ENCODE peak calls at places on chromosomes 3 and 15, in seven cellular contexts. B is upper lobe of right lung, Q is heart left ventricle, J is fibroblast of the aortic adventitia, V is OCI-LY7, T is tibial nerve, M is lower leg skin. Z is an unnamed sample.

GRCh38 chr15:89812847-89813320 is 1.8 kb downstream of the ANPEP start:
- DNase-seq in B (no peak), Q (no peak), J (no peak), V (no peak), T (no peak), M (no peak), Z (no peak)

GRCh38 chr15:26070095-26070532 is 207.0 kb upstream of the ATP10A start:
- DNase-seq in B (no peak), Q (no peak), J (no peak), V (no peak), T (no peak), M (no peak), Z (no peak)

GRCh38 chr15:61327019-61327631 is 98.0 kb upstream of the RORA start:
- DNase-seq in B (no peak), Q (no peak), J (no peak), V (no peak), T (peak; percentile 42), M (peak; percentile 21), Z (peak; percentile 23)

GRCh38 chr3:62365311-62366092 is 7.8 kb downstream of the FEZF2 start:
- DNase-seq in B (no peak), Q (no peak), J (no peak), V (no peak), T (no peak), M (no peak), Z (no peak)

GRCh38 chr3:71397046-71397445 is 186.5 kb downstream of the FOXP1 start:
- DNase-seq in B (no peak), Q (no peak), J (peak; percentile 52), V (peak; percentile 42), T (peak; percentile 87), M (no peak), Z (no peak)

GRCh38 chr3:177111541-177111949 is 85.7 kb downstream of the TBL1XR1 start:
- DNase-seq in B (no peak), Q (no peak), J (no peak), V (no peak), T (no peak), M (no peak), Z (no peak)

GRCh38 chr3:101890716-101891115 is 41.4 kb downstream of the NFKBIZ start:
- DNase-seq in B (no peak), Q (no peak), J (peak; percentile 57), V (no peak), T (no peak), M (no peak), Z (no peak)

GRCh38 chr3:12886106-12886679 is 44.8 kb upstream of the RPL32 start:
- DNase-seq in B (no peak), Q (no peak), J (no peak), V (peak; percentile 54), T (no peak), M (no peak), Z (peak; percentile 55)

GRCh38 chr3:16359331-16359730 is 94.3 kb downstream of the OXNAD1 start:
- DNase-seq in B (no peak), Q (no peak), J (no peak), V (peak; percentile 37), T (no peak), M (no peak), Z (no peak)

GRCh38 chr3:134350861-134351311 is 23.4 kb downstream of the AMOTL2 start:
- DNase-seq in B (no peak), Q (no peak), J (no peak), V (no peak), T (no peak), M (peak; percentile 55), Z (no peak)

GRCh38 chr3:148697311-148698189 is at the start of gene AGTR1:
- DNase-seq in B (peak; percentile 64), Q (peak; percentile 60), J (peak; percentile 67), V (no peak), T (peak; percentile 78), M (peak; percentile 81), Z (no peak)

GRCh38 chr15:80803580-80804525 is 24.7 kb downstream of the CEMIP start:
- DNase-seq in B (no peak), Q (no peak), J (no peak), V (no peak), T (no peak), M (no peak), Z (no peak)

GRCh38 chr15:65076486-65077290 is at the start of gene KBTBD13:
- DNase-seq in B (no peak), Q (peak; percentile 56), J (no peak), V (no peak), T (no peak), M (no peak), Z (no peak)

GRCh38 chr15:62067448-62068044 is 769 bp downstream of the C2CD4A start:
- DNase-seq in B (peak; percentile 71), Q (peak; percentile 23), J (no peak), V (no peak), T (no peak), M (no peak), Z (no peak)

GRCh38 chr3:64595253-64595694 is 92.5 kb downstream of the ADAMTS9 start:
- DNase-seq in B (no peak), Q (peak; percentile 72), J (peak; percentile 90), V (no peak), T (peak; percentile 67), M (peak; percentile 56), Z (no peak)

GRCh38 chr15:72249138-72249825 is 18.3 kb upstream of the PKM start:
- DNase-seq in B (no peak), Q (no peak), J (no peak), V (no peak), T (no peak), M (no peak), Z (no peak)

GRCh38 chr15:58934521-58934920 is 1.0 kb upstream of the SLTM start:
- DNase-seq in B (no peak), Q (no peak), J (peak; percentile 4), V (peak; percentile 4), T (no peak), M (no peak), Z (no peak)

GRCh38 chr3:187743195-187744141 is 1.8 kb downstream of the BCL6 start:
- DNase-seq in B (peak; percentile 92), Q (peak; percentile 73), J (peak; percentile 64), V (peak; percentile 60), T (peak; percentile 63), M (no peak), Z (no peak)

GRCh38 chr15:78923480-78924360 is 21.1 kb downstream of the CTSH start:
- DNase-seq in B (no peak), Q (no peak), J (no peak), V (no peak), T (no peak), M (no peak), Z (no peak)

GRCh38 chr15:74397239-74398068 is 30.0 kb upstream of the CYP11A1 start:
- DNase-seq in B (no peak), Q (no peak), J (no peak), V (peak; percentile 52), T (no peak), M (no peak), Z (no peak)

GRCh38 chr15:28086175-28086703 is 12.9 kb downstream of the OCA2 start:
- DNase-seq in B (no peak), Q (peak; percentile 53), J (peak; percentile 57), V (peak; percentile 72), T (peak; percentile 32), M (no peak), Z (peak; percentile 76)

DNA sequence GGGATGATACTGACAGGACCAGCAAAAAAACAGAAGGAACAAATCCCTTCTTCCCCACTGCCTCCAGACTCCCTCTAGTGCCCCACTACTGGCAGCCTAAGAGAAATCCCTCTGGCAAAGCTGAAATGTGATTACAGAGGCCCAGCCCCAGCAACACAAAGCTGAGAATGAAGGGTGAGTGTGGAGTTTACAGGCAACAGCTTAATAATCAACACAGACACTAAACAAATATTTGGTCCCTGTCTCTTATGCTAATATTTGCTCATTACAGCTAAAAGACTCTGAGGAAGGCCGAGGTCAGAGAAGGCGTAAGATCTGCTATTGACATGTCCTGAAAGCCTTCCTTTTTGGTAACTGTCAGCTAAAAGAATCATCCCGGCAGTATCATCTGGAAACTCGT is 308.5 kb upstream of the RASGRP1 start:
- DNase-seq in B (no peak), Q (no peak), J (no peak), V (no peak), T (no peak), M (no peak), Z (no peak)
- TF ChIP-seq CTCF in B (no peak), Q (no peak), J (no peak), V (no peak), T (no peak), M (no peak), Z (no peak)

GRCh38 chr3:37741644-37742043 is 120.0 kb upstream of the CTDSPL start:
- DNase-seq in B (peak; percentile 81), Q (peak; percentile 62), J (no peak), V (peak; percentile 7), T (peak; percentile 13), M (peak; percentile 21), Z (no peak)
- TF ChIP-seq CTCF in B (peak; percentile 52), Q (peak; percentile 53), J (no peak), V (peak; percentile 34), T (no peak), M (no peak), Z (no peak)

GRCh38 chr15:39313881-39314280 is 267.0 kb upstream of the THBS1 start:
- DNase-seq in B (no peak), Q (no peak), J (no peak), V (no peak), T (no peak), M (no peak), Z (no peak)

GRCh38 chr15:39315200-39315599 is 265.7 kb upstream of the THBS1 start:
- DNase-seq in B (no peak), Q (no peak), J (no peak), V (no peak), T (no peak), M (no peak), Z (no peak)

GRCh38 chr15:39310633-39311032 is 270.2 kb upstream of the THBS1 start:
- DNase-seq in B (no peak), Q (no peak), J (peak; percentile 34), V (no peak), T (no peak), M (no peak), Z (no peak)

GRCh38 chr15:39313467-39313866 is 267.4 kb upstream of the THBS1 start:
- DNase-seq in B (no peak), Q (no peak), J (no peak), V (no peak), T (no peak), M (no peak), Z (no peak)

DNA sequence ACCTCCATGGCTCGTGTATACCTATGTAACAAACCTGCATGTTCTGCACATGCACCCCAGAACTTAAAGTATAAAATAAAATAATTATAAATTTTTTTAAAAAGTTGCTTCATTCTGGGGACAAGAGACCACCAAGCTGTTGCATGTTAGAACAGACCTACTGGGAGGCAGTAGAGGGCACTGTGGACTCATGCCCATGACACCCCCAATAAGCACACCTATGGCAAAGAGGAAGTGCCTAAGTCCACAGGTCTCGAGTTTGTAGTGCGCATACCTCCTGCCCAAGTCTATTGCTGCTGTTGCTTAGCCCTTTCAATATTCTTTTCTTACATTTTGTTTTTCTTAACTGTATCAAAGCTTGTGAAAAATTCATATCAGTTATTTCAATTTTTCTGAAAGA is 267.9 kb upstream of the THBS1 start:
- DNase-seq in B (no peak), Q (no peak), J (no peak), V (peak; percentile 8), T (no peak), M (no peak), Z (no peak)
- TF ChIP-seq CTCF in B (no peak), Q (peak; percentile 41), J (peak; percentile 6), V (peak; percentile 25), T (no peak), M (no peak), Z (no peak)

DNA sequence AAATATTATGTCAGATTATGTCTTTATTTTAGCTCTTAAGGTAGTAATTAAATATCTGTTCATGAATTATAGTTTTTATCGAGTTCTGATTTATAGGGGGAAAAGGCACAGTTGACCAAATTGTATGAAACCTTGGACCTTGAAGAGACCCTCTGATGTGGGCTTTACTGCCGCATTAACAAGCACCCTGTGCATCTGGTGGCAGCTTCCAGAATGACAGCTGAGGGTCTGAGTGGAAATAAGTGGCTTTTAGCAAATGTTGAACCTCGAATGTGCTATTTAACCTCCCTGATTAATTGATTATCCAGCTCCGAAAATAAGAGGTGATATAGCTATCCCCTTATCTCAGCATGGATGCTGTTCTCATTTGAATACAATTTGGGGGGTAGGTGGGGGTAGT is 87.0 kb downstream of the TMEM108 start:
- DNase-seq in B (no peak), Q (no peak), J (no peak), V (no peak), T (no peak), M (no peak), Z (no peak)
- TF ChIP-seq CTCF in B (no peak), Q (no peak), J (no peak), V (no peak), T (no peak), M (no peak), Z (no peak)